ENCODE peak calls at places on chromosomes 3 and 15, in nine cellular contexts. O, W, G, T, L, E, B, X and N are unnamed samples.
A peak's percentile ranks its signal among the peaks of the same experiment; 100 is the strongest.

GRCh38 chr15:100902436-100903190 is 16.5 kb upstream of the LRRK1 start:
- DNase-seq in E (peak; percentile 88), W (no peak), G (peak; percentile 90), L (no peak), T (peak; percentile 10), B (no peak), X (peak; percentile 75), O (peak; percentile 75), N (peak; percentile 29)

GRCh38 chr15:60720493-60721231 is 241.7 kb upstream of the ICE2 start:
- DNase-seq in B (no peak), G (no peak), E (no peak), T (no peak), L (no peak), W (no peak), O (no peak), X (peak; percentile 51), N (no peak)

GRCh38 chr15:68646751-68647150 is 68.0 kb downstream of the CORO2B start:
- DNase-seq in B (no peak), W (no peak), O (no peak), T (no peak), L (no peak), G (no peak), E (no peak), X (peak; percentile 10), N (no peak)

GRCh38 chr15:68409736-68410370 is 22.1 kb downstream of the ITGA11 start:
- DNase-seq in T (peak; percentile 18), E (no peak), G (no peak), L (no peak), W (no peak), X (peak; percentile 34), B (no peak), O (no peak), N (no peak)

GRCh38 chr3:35785540-35785939 is 146.2 kb downstream of the ARPP21 start:
- DNase-seq in O (no peak), L (no peak), G (no peak), T (no peak), E (no peak), W (no peak), B (no peak), X (no peak), N (no peak)

GRCh38 chr3:176814252-176814651 is 383.0 kb downstream of the TBL1XR1 start:
- DNase-seq in T (peak; percentile 91), G (peak; percentile 72), W (peak; percentile 95), E (peak; percentile 85), X (peak; percentile 46), L (peak; percentile 5), O (peak; percentile 54), B (peak; percentile 9), N (peak; percentile 11)

GRCh38 chr3:16409032-16409431 is 104.5 kb downstream of the RFTN1 start:
- DNase-seq in B (no peak), G (no peak), O (no peak), L (no peak), W (peak; percentile 6), T (no peak), X (no peak), E (no peak), N (no peak)

GRCh38 chr15:27831384-27832262 is 267.5 kb downstream of the OCA2 start:
- DNase-seq in X (no peak), G (no peak), O (no peak), B (no peak), E (no peak), T (no peak), W (no peak), L (no peak), N (no peak)

GRCh38 chr3:172132159-172132586 is 92.8 kb downstream of the FNDC3B start:
- DNase-seq in X (no peak), O (no peak), L (no peak), W (no peak), B (no peak), E (no peak), G (no peak), T (no peak), N (no peak)
- H3K4me1 ChIP-seq in X (no peaks in the 10 kb centered on the region), O (peaks cover 11% of the 10 kb centered on the region), L (peaks cover 95% of the 10 kb centered on the region), W (peaks cover 61% of the 10 kb centered on the region), B (peaks cover 26% of the 10 kb centered on the region), E (peaks cover 77% of the 10 kb centered on the region), G (peaks cover 70% of the 10 kb centered on the region), T (peaks cover 13% of the 10 kb centered on the region), N (peaks cover 89% of the 10 kb centered on the region)

GRCh38 chr3:73500321-73500720 is 124.4 kb downstream of the PDZRN3 start:
- DNase-seq in G (peak; percentile 68), W (no peak), X (no peak), L (no peak), T (no peak), O (no peak), E (peak; percentile 30), B (no peak), N (no peak)
- H3K4me1 ChIP-seq in G (peaks cover 44% of the 10 kb centered on the region), W (peaks cover 24% of the 10 kb centered on the region), X (no peaks in the 10 kb centered on the region), L (no peaks in the 10 kb centered on the region), T (no peaks in the 10 kb centered on the region), O (no peaks in the 10 kb centered on the region), E (peaks cover 29% of the 10 kb centered on the region), B (no peaks in the 10 kb centered on the region), N (peaks cover 27% of the 10 kb centered on the region)

GRCh38 chr15:70713547-70714414 is 49.6 kb downstream of the UACA start:
- DNase-seq in B (no peak), X (no peak), E (peak; percentile 63), T (no peak), G (peak; percentile 70), W (no peak), O (no peak), L (no peak), N (no peak)
- H3K4me1 ChIP-seq in B (no peaks in the 10 kb centered on the region), X (no peaks in the 10 kb centered on the region), E (peaks cover 39% of the 10 kb centered on the region), T (peaks cover 4% of the 10 kb centered on the region), G (peaks cover 48% of the 10 kb centered on the region), W (peaks cover 13% of the 10 kb centered on the region), O (no peaks in the 10 kb centered on the region), L (peaks cover 50% of the 10 kb centered on the region), N (peaks cover 92% of the 10 kb centered on the region)

GRCh38 chr3:181730364-181730763 is 18.6 kb downstream of the SOX2 start:
- DNase-seq in X (no peak), L (no peak), E (no peak), B (no peak), G (no peak), W (no peak), O (no peak), T (no peak), N (no peak)
- H3K4me1 ChIP-seq in X (no peaks in the 10 kb centered on the region), L (peaks cover 3% of the 10 kb centered on the region), E (peaks cover 5% of the 10 kb centered on the region), B (no peaks in the 10 kb centered on the region), G (no peaks in the 10 kb centered on the region), W (peaks cover 57% of the 10 kb centered on the region), O (peaks cover 5% of the 10 kb centered on the region), T (peaks cover 23% of the 10 kb centered on the region), N (peaks cover 7% of the 10 kb centered on the region)